ENCODE peak calls at places on chromosomes 6 and 20, in six cellular contexts. G, N, E, Q, F and P are unnamed samples.

GRCh38 chr6:33963351-33963750 is 159.5 kb upstream of the MLN start:
- DNase-seq in Q (no peak), E (no peak), G (no peak), N (no peak), F (no peak), P (no peak)

GRCh38 chr6:83867527-83868161 is 8.2 kb downstream of the CYB5R4 start:
- DNase-seq in Q (no peak), F (no peak), N (no peak), E (peak; percentile 92), G (no peak), P (peak; percentile 66)

GRCh38 chr6:141780296-141780695 is 352.4 kb upstream of the GJE1 start:
- DNase-seq in E (no peak), Q (no peak), F (no peak), N (no peak), G (no peak), P (no peak)

GRCh38 chr6:14876778-14877613 is 368.9 kb upstream of the JARID2 start:
- DNase-seq in N (no peak), F (no peak), Q (peak; percentile 69), G (no peak), E (peak; percentile 94), P (no peak)

GRCh38 chr6:84392292-84392691 is 164.8 kb upstream of the CEP162 start:
- DNase-seq in G (no peak), Q (no peak), N (no peak), F (no peak), E (no peak), P (no peak)

GRCh38 chr20:46954490-46955038 is 59.9 kb downstream of the EYA2 start:
- DNase-seq in G (no peak), E (peak; percentile 99), N (no peak), Q (peak; percentile 47), F (no peak), P (no peak)

GRCh38 chr6:7392402-7392801 is 2.8 kb downstream of the RIOK1 start:
- DNase-seq in N (no peak), Q (no peak), F (no peak), E (no peak), G (no peak), P (no peak)

GRCh38 chr20:61561111-61561830 is 309.2 kb downstream of the CDH4 start:
- DNase-seq in E (no peak), F (no peak), Q (no peak), N (no peak), G (no peak), P (no peak)

GRCh38 chr20:15045246-15045645 is 707.8 kb upstream of the FLRT3 start:
- DNase-seq in F (no peak), N (peak; percentile 79), E (no peak), G (no peak), Q (no peak), P (no peak)

GRCh38 chr6:68911811-68912210 is 276.7 kb downstream of the ADGRB3 start:
- DNase-seq in G (no peak), N (no peak), Q (no peak), F (no peak), E (no peak), P (no peak)

GRCh38 chr6:42428326-42429041 is 23.2 kb downstream of the TRERF1 start:
- DNase-seq in N (no peak), G (peak; percentile 60), Q (no peak), F (no peak), E (peak; percentile 21), P (peak; percentile 72)

GRCh38 chr6:52603000-52603795 is 26.3 kb upstream of the TRAM2 start:
- DNase-seq in G (no peak), N (no peak), Q (peak; percentile 55), F (no peak), E (peak; percentile 83), P (no peak)

GRCh38 chr20:34904202-34904621 is 27.8 kb downstream of the ACSS2 start:
- DNase-seq in N (no peak), E (no peak), G (peak; percentile 22), F (no peak), Q (no peak), P (peak; percentile 29)

GRCh38 chr6:68024570-68025269 is 610.4 kb upstream of the ADGRB3 start:
- DNase-seq in G (no peak), F (no peak), Q (no peak), E (no peak), N (no peak), P (no peak)

GRCh38 chr6:111550953-111551352 is 54.7 kb downstream of the TRAF3IP2 start:
- DNase-seq in F (no peak), E (no peak), N (no peak), Q (no peak), G (no peak), P (no peak)
- TF ChIP-seq POLR2A in F (no peak), E (no peak), N (no peak), Q (no peak), G (no peak), P (no peak)

DNA sequence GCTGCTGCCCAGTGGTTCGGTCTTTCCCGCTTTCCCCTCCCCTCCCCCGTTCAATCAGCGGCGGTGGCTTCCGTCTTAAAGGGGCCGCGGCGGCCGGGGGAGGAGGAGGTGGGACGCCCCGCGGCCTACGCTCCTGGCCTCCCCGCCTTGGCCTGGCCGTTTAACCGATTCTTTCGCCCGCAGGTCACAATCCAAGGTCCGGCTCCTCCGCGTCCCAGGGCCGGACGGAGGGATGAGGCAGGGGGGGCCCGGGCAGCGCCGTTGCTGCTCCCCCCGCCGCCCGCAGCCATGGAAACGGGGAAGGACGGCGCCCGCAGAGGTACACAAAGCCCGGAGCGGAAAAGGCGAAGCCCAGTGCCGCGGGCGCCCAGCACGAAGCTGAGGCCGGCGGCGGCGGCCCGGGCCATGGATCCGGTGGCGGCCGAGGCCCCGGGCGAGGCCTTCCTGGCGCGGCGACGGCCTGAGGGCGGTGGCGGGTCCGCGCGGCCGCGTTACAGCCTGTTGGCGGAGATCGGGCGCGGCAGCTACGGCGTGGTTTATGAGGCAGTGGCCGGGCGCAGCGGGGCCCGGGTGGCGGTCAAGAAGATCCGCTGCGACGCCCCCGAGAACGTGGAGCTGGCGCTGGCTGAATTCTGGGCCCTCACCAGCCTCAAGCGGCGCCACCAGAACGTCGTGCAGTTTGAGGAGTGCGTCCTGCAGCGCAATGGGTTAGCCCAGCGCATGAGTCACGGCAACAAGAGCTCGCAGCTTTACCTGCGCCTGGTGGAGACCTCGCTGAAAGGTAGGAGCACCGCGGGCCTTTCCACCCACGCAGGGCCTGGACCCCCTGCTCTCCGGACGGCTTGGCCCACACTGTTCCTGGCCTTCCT is 1.2 kb downstream of the STK35 start:
- DNase-seq in Q (peak; percentile 76), N (peak; percentile 87), E (peak; percentile 80), G (peak; percentile 93), F (peak; percentile 87), P (peak; percentile 92)
- TF ChIP-seq POLR2A in Q (peak; percentile 75), N (peak; percentile 83), E (peak; percentile 88), G (no peak), F (peak; percentile 84), P (peak; percentile 53)

GRCh38 chr6:166286831-166287271 is 21.3 kb downstream of the PRR18 start:
- DNase-seq in Q (no peak), F (no peak), N (no peak), G (no peak), E (no peak), P (no peak)
- TF ChIP-seq POLR2A in Q (no peak), F (no peak), N (no peak), G (peak; percentile 40), E (no peak), P (no peak)

GRCh38 chr6:150074651-150075416 is 5.9 kb upstream of the ULBP3 start:
- DNase-seq in F (no peak), G (no peak), Q (no peak), E (no peak), N (no peak), P (no peak)

GRCh38 chr6:150068786-150069648 is at the start of gene ULBP3:
- DNase-seq in N (peak; percentile 82), Q (peak; percentile 80), E (peak; percentile 93), G (peak; percentile 73), F (peak; percentile 69), P (peak; percentile 41)

GRCh38 chr6:150069707-150070106 is 786 bp upstream of the ULBP3 start:
- DNase-seq in N (peak; percentile 21), G (no peak), F (no peak), E (no peak), Q (no peak), P (no peak)

GRCh38 chr6:150070236-150070860 is 1.4 kb upstream of the ULBP3 start:
- DNase-seq in G (no peak), E (no peak), Q (no peak), F (no peak), N (no peak), P (no peak)

DNA sequence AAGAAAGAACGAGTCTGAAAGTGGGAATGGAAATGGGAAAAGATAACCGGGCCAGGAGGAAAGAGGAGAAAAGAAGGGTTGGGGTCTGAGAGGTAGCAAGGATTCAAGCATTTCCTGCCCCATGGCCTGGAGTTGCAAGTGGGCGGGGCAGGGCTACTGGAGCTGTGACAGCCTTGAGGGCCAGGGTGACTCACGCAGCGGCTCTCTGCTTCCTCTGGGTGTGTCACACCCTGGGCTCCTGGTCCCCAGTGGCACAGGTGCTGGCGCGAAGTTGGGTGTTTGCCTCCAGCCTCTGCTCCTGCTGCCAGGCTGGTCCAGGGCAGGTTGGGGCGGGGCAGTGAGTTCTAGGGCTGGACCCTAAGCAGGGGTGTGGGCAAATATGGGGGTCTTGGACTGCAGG is 3.3 kb upstream of the ULBP3 start:
- DNase-seq in F (peak; percentile 43), E (peak; percentile 16), G (no peak), Q (peak; percentile 77), N (no peak), P (no peak)
- TF ChIP-seq POLR2A in F (no peak), E (no peak), G (no peak), Q (no peak), N (no peak), P (no peak)

GRCh38 chr6:56025785-56026184 is 150.4 kb upstream of the BMP5 start:
- DNase-seq in G (no peak), Q (no peak), N (no peak), E (peak; percentile 1), F (no peak), P (no peak)
- TF ChIP-seq POLR2A in G (no peak), Q (no peak), N (no peak), E (no peak), F (no peak), P (no peak)

GRCh38 chr6:148021135-148021534 is 321.5 kb upstream of the SASH1 start:
- DNase-seq in E (no peak), Q (no peak), N (no peak), F (no peak), G (no peak), P (no peak)
- TF ChIP-seq POLR2A in E (no peak), Q (no peak), N (no peak), F (no peak), G (no peak), P (no peak)